ENCODE peak calls at places on chromosome 15, in six cellular contexts. F is transverse colon, H is tibial artery, E is AG10803, L is RWPE2, B is mesothelial cell of epicardium. O is an unnamed sample.

GRCh38 chr15:85792872-85793621 is 1.7 kb downstream of the KLHL25 start:
- DNase-seq in F (no peak), H (no peak), E (no peak), L (no peak), B (no peak), O (no peak)

GRCh38 chr15:47820047-47820779 is 102.9 kb downstream of the SEMA6D start:
- DNase-seq in F (no peak), H (no peak), E (peak; percentile 49), L (peak; percentile 89), B (no peak), O (no peak)

GRCh38 chr15:82810061-82810862 is 834 bp downstream of the WHAMM start:
- DNase-seq in F (peak; percentile 37), H (no peak), E (peak; percentile 75), L (no peak), B (peak; percentile 77), O (no peak)

GRCh38 chr15:42402806-42403205 is 43.5 kb downstream of the CAPN3 start:
- DNase-seq in F (no peak), H (no peak), E (no peak), L (no peak), B (no peak), O (no peak)

GRCh38 chr15:90002428-90002844 is 1.3 kb downstream of the ZNF710 start:
- DNase-seq in F (peak; percentile 62), H (peak; percentile 77), E (peak; percentile 34), L (peak; percentile 79), B (peak; percentile 60), O (no peak)

GRCh38 chr15:76235186-76235826 is 76.0 kb downstream of the ETFA start:
- DNase-seq in F (no peak), H (no peak), E (peak; percentile 56), L (no peak), B (no peak), O (no peak)

GRCh38 chr15:65254237-65254820 is 32.4 kb downstream of the PARP16 start:
- DNase-seq in F (no peak), H (no peak), E (no peak), L (no peak), B (no peak), O (no peak)

GRCh38 chr15:57915827-57916531 is 149.5 kb downstream of the ALDH1A2 start:
- DNase-seq in F (no peak), H (no peak), E (no peak), L (no peak), B (no peak), O (peak; percentile 86)

GRCh38 chr15:58249646-58250312 is 111.6 kb downstream of the AQP9 start:
- DNase-seq in F (no peak), H (no peak), E (no peak), L (no peak), B (no peak), O (no peak)

GRCh38 chr15:42371125-42371524 is 11.8 kb downstream of the CAPN3 start:
- DNase-seq in F (no peak), H (no peak), E (peak; percentile 11), L (no peak), B (no peak), O (no peak)

GRCh38 chr15:59294574-59294960 is 78.1 kb downstream of the MYO1E start:
- DNase-seq in F (no peak), H (no peak), E (peak; percentile 53), L (no peak), B (no peak), O (no peak)

GRCh38 chr15:82533801-82534200 is 6.5 kb downstream of the RPS17 start:
- DNase-seq in F (no peak), H (no peak), E (no peak), L (peak; percentile 63), B (no peak), O (no peak)

GRCh38 chr15:70430029-70430428 is 332.3 kb upstream of the TLE3 start:
- DNase-seq in F (no peak), H (no peak), E (peak; percentile 67), L (no peak), B (no peak), O (no peak)

GRCh38 chr15:80775340-80775739 is 3.8 kb upstream of the CEMIP start:
- DNase-seq in F (no peak), H (no peak), E (no peak), L (no peak), B (no peak), O (no peak)

GRCh38 chr15:23910030-23910429 is 222.9 kb upstream of the NDN start:
- DNase-seq in F (no peak), H (no peak), E (no peak), L (no peak), B (no peak), O (no peak)

GRCh38 chr15:68730491-68731317 is 90.0 kb downstream of the ANP32A start:
- DNase-seq in F (peak; percentile 46), H (no peak), E (peak; percentile 44), L (no peak), B (no peak), O (peak; percentile 56)

GRCh38 chr15:67175643-67176071 is 78.8 kb downstream of the AAGAB start:
- DNase-seq in F (peak; percentile 36), H (peak; percentile 76), E (peak; percentile 85), L (no peak), B (no peak), O (no peak)

GRCh38 chr15:99727330-99727729 is 5.9 kb downstream of the LYSMD4 start:
- DNase-seq in F (no peak), H (no peak), E (no peak), L (no peak), B (no peak), O (no peak)

GRCh38 chr15:41894791-41895463 is 1.1 kb upstream of the SPTBN5 start:
- DNase-seq in F (peak; percentile 68), H (peak; percentile 83), E (peak; percentile 71), L (peak; percentile 97), B (no peak), O (no peak)

GRCh38 chr15:36843822-36844221 is 256.5 kb downstream of the MEIS2 start:
- DNase-seq in F (no peak), H (no peak), E (no peak), L (no peak), B (no peak), O (no peak)

GRCh38 chr15:36845270-36845669 is 255.1 kb downstream of the MEIS2 start:
- DNase-seq in F (no peak), H (no peak), E (no peak), L (no peak), B (no peak), O (no peak)

GRCh38 chr15:36841154-36841553 is 259.2 kb downstream of the MEIS2 start:
- DNase-seq in F (no peak), H (no peak), E (no peak), L (no peak), B (no peak), O (no peak)

DNA sequence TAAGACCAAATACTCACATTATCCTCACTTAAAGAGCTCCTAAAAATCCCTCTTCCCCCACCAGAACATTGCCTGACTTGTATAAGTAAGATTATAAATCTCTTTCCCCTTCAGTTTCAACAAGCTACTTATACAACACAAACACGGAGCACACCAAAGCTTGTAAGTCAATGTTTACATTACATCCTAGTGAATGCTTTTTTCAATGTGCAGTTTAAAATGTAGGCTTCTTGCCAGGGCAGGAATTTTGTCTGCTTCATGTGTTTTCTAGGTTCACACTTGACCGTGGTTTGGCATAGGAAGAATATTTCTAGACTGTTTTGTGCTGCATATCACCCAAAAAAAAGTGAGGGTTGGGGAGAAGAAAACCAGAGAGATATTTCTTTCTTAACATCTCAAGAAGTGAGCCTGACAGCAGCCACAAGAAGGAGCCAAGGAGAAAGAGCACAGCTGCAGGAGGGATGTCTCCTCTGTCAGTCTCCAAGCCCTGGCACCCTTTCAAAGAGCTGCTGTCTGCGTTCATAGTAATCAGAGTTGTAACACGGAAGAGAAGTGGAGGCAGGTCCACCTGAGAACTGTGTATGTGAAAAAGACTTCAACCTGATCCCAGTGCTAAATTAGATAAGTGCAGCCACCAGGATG is 255.8 kb downstream of the MEIS2 start:
- DNase-seq in F (no peak), H (no peak), E (peak; percentile 41), L (no peak), B (no peak), O (no peak)
- TF ChIP-seq CTCF in F (no peak), H (no peak), E (peak; percentile 17), L (no peak), B (no peak), O (peak; percentile 51)

GRCh38 chr15:29926083-29926388 is 103.8 kb upstream of the TJP1 start:
- DNase-seq in F (no peak), H (no peak), E (no peak), L (no peak), B (no peak), O (no peak)
- TF ChIP-seq CTCF in F (peak; percentile 5), H (no peak), E (no peak), L (peak; percentile 88), B (no peak), O (peak; percentile 46)

GRCh38 chr15:52256366-52256765 is 39.2 kb downstream of the MYO5C start:
- DNase-seq in F (peak; percentile 79), H (peak; percentile 79), E (peak; percentile 86), L (no peak), B (peak; percentile 74), O (no peak)

GRCh38 chr15:52255008-52255407 is 40.6 kb downstream of the MYO5C start:
- DNase-seq in F (no peak), H (no peak), E (peak; percentile 36), L (no peak), B (no peak), O (no peak)

GRCh38 chr15:52252781-52253180 is 42.8 kb downstream of the MYO5C start:
- DNase-seq in F (no peak), H (no peak), E (peak; percentile 90), L (no peak), B (no peak), O (no peak)

GRCh38 chr15:52255935-52256334 is 39.7 kb downstream of the MYO5C start:
- DNase-seq in F (no peak), H (no peak), E (no peak), L (no peak), B (no peak), O (no peak)

DNA sequence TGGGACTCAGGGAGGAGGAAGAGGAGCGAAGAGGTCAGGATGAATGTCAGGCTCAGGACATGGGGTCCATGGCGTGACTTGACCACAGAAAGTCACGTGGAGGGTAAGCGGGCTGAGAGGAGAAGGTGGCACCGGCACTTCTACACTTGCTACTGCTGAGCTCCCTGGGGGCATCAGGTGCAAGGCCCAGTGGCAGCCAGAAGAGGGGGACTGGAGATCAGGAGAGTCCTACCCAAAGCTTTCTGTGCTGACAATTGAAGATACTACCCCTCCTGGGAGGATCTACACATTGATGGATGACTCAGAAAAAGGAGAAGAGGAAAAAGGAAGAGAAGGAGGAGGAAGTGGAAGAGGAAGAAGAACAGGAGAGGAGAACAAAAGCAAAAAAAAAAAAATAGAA is 41.3 kb downstream of the MYO5C start:
- DNase-seq in F (no peak), H (no peak), E (no peak), L (peak; percentile 47), B (no peak), O (no peak)
- TF ChIP-seq CTCF in F (no peak), H (no peak), E (no peak), L (no peak), B (no peak), O (no peak)

DNA sequence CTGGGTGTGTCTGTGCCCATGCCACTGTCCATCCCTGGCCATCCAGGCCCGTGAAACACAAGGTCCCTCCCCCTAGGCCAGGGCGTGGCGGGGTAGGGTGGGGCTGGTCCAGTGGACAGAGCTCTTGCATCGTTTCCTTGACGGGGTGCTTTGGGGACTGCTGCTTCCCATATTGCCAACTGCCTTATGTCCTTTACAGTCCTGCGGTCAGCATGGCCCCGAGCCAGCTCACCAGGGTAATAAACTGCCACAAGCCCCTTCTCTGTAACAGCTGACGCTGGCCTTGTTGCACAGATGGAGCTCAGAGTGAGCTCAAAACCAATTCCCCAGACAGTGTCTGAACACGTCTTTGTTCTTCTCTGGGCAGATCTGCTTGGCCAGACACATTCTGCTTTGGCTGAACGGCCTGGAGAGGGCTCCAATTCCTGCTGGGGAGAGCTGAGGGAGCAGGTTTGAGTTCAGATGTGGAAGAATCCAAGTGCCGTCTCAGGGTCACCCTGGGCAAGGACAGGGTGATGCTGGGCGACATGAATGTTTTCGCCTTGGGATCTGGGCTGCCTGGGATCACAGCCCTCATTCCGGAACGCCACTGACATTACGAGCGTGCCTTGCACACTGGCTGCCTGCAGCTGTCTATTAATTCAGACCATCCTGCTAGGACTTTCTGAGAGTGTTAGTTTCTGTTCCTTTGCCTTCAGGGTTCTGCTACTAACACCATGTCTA is 51.5 kb downstream of the RGMA start:
- DNase-seq in F (no peak), H (peak; percentile 79), E (peak; percentile 52), L (peak; percentile 72), B (no peak), O (peak; percentile 68)
- TF ChIP-seq CTCF in F (no peak), H (no peak), E (peak; percentile 36), L (peak; percentile 36), B (no peak), O (peak; percentile 71)